ENCODE peak calls at places on chromosomes 16 and 17, in nine cellular contexts. S is GM12878, R is stomach, D is sigmoid colon, E is esophagus muscularis mucosa, B is K562, J is HepG2, K is transverse colon, M is SK-N-SH. X is an unnamed sample.

GRCh38 chr16:49400611-49401010 is 27.0 kb downstream of the C16orf78 start:
- DNase-seq in S (no peak), R (no peak), D (no peak), E (no peak), B (no peak), J (no peak), K (no peak), M (no peak), X (no peak)

GRCh38 chr17:7852919-7853692 is 1.8 kb upstream of the TMEM88 start:
- DNase-seq in S (no peak), R (no peak), D (peak; percentile 68), E (no peak), B (no peak), J (no peak), K (no peak), M (no peak), X (no peak)

GRCh38 chr17:7854851-7855642 is at the start of gene TMEM88:
- DNase-seq in S (no peak), R (no peak), D (peak; percentile 67), E (no peak), B (no peak), J (no peak), K (no peak), M (no peak), X (peak; percentile 79)

GRCh38 chr16:27231692-27232060 is 28.4 kb downstream of the KDM8 start:
- DNase-seq in S (no peak), R (no peak), D (no peak), E (no peak), B (no peak), J (no peak), K (no peak), M (no peak), X (no peak)

GRCh38 chr17:4505187-4505586 is 6.5 kb downstream of the SPNS2 start:
- DNase-seq in S (no peak), R (no peak), D (no peak), E (no peak), B (no peak), J (no peak), K (no peak), M (no peak), X (no peak)

GRCh38 chr17:46032909-46033308 is 33.9 kb downstream of the STH start:
- DNase-seq in S (no peak), R (no peak), D (no peak), E (no peak), B (no peak), J (no peak), K (no peak), M (no peak), X (no peak)

GRCh38 chr16:1535391-1536291 is 2.2 kb downstream of the TMEM204 start:
- DNase-seq in S (no peak), R (no peak), D (no peak), E (no peak), B (peak; percentile 53), J (no peak), K (no peak), M (no peak), X (no peak)

GRCh38 chr17:17495448-17496188 is 577 bp downstream of the RASD1 start:
- DNase-seq in S (no peak), R (no peak), D (peak; percentile 80), E (no peak), B (no peak), J (no peak), K (peak; percentile 33), M (no peak), X (peak; percentile 88)

GRCh38 chr17:73639322-73639721 is 4.9 kb downstream of the SDK2 start:
- DNase-seq in S (no peak), R (peak; percentile 14), D (no peak), E (no peak), B (no peak), J (no peak), K (no peak), M (peak; percentile 58), X (peak; percentile 34)

GRCh38 chr17:73319766-73320165 is 8.0 kb upstream of the CDC42EP4 start:
- DNase-seq in S (no peak), R (no peak), D (no peak), E (no peak), B (no peak), J (no peak), K (no peak), M (peak; percentile 31), X (no peak)

GRCh38 chr17:28807925-28808641 is 34.5 kb downstream of the FAM222B start:
- DNase-seq in S (no peak), R (no peak), D (no peak), E (no peak), B (no peak), J (peak; percentile 68), K (no peak), M (no peak), X (no peak)

GRCh38 chr17:68491864-68492263 is 20.4 kb upstream of the PRKAR1A start:
- DNase-seq in S (no peak), R (peak; percentile 57), D (no peak), E (no peak), B (no peak), J (no peak), K (peak; percentile 45), M (no peak), X (peak; percentile 78)

GRCh38 chr17:31508310-31509094 is 117.0 kb downstream of the RAB11FIP4 start:
- DNase-seq in S (peak; percentile 69), R (peak; percentile 48), D (no peak), E (no peak), B (peak; percentile 30), J (peak; percentile 32), K (no peak), M (no peak), X (no peak)

GRCh38 chr17:67285360-67285759 is 40.4 kb upstream of the HELZ start:
- DNase-seq in S (no peak), R (no peak), D (no peak), E (no peak), B (no peak), J (no peak), K (no peak), M (no peak), X (no peak)

GRCh38 chr17:67281053-67281452 is 36.1 kb upstream of the HELZ start:
- DNase-seq in S (no peak), R (no peak), D (no peak), E (no peak), B (no peak), J (no peak), K (no peak), M (no peak), X (no peak)

GRCh38 chr17:67281736-67282135 is 36.7 kb upstream of the HELZ start:
- DNase-seq in S (no peak), R (no peak), D (no peak), E (no peak), B (no peak), J (no peak), K (no peak), M (peak; percentile 45), X (no peak)

GRCh38 chr17:67280279-67280678 is 35.3 kb upstream of the HELZ start:
- DNase-seq in S (no peak), R (no peak), D (no peak), E (no peak), B (no peak), J (peak; percentile 74), K (no peak), M (no peak), X (no peak)

DNA sequence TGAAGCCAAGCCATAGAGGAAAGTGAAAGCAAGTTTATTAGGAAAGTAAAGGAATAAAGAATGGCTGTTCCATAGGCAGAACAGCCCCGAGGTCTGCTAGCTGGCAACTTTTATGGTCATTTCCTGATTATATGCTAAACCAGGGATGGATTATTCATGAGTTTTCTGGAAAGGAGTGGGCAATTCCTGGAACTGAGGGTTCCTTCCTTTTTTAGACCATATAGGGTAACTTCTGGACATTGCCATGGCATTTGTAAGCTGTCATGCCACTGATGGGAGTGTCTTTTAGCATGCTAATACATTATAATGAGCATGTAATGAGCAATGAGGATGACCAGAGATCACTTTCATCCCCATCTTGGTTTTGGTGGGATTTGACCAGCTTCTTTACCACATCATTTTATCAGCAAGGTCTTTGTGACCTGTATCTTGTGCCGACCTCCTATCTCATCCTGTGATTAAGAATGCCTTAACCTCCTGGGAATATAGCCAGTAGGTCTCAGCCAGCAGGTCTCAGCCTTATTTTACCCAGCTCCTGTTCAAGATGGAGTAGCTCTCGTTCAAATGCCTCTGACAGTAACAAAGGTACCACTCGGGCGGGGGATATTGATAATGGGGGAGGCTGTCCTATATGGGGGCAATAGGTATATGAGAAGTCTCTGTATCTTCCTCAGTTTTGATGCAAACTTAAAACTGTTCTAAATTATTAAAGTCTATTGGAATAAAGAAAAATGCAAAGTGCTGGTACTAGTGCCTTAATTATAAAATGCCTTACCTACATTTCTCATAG is 38.9 kb upstream of the HELZ start:
- DNase-seq in S (no peak), R (no peak), D (no peak), E (no peak), B (no peak), J (no peak), K (no peak), M (no peak), X (no peak)
- TF ChIP-seq EP300 in S (no peak), R (no peak), D (no peak), E (no peak), B (no peak), J (no peak), K (no peak), M (no peak), X (no peak)

GRCh38 chr17:63275318-63275967 is 170.7 kb downstream of the CYB561 start:
- DNase-seq in S (no peak), R (no peak), D (no peak), E (no peak), B (peak; percentile 6), J (peak; percentile 40), K (no peak), M (no peak), X (no peak)
- TF ChIP-seq POLR2AphosphoS5 in S (no peak), R (no peak), D (no peak), E (peak; percentile 37), B (no peak), J (no peak), K (no peak), M (peak; percentile 87), X (no peak)

DNA sequence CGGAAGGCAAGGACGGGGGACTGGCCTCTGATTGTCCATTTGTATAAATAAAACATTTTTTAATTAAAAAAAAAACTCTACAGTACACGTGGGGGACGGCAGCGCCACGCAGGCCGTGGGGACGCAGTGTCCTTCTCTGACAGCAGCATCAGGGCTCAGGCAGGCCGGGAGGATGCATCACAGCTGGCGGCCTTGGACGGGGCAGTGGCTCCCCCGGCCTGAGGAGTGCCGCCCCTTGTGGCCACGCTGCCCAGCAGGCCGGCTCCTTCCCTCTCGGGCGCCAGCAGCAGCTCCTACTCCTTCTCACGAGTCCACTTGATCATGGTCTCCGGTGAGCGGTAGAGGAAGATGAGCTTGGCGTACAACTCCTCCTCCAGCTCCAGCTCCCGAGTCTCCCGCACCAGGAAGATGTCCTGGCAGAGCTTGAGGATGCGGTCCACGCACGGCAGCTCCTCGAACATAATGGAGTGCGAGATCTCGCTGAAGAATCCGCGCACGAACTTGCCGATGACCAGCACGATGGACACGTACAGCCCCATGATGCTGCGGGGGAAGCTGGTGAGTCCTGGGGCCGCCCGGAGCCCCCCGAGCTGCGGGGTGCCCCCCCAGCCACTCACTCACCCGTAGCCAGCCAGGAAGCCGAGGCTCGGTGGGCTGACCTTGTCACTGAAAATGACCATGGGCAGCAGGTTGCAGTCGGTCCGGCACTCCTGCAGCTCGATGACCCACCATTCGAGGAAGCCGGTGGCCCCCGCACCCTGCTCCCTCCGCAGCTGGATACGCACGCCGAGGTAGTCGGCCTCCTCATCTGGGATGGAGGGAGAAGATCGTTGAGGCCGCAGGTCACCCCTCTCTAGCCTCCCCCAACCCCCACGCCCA is 9.2 kb downstream of the CTU2 start:
- DNase-seq in S (no peak), R (no peak), D (no peak), E (no peak), B (no peak), J (no peak), K (no peak), M (no peak), X (no peak)
- TF ChIP-seq EP300 in S (no peak), R (no peak), D (no peak), E (no peak), B (no peak), J (no peak), K (no peak), M (no peak), X (no peak)

GRCh38 chr16:10548404-10548803 is 32.0 kb downstream of the EMP2 start:
- DNase-seq in S (no peak), R (no peak), D (no peak), E (no peak), B (no peak), J (no peak), K (no peak), M (no peak), X (no peak)
- TF ChIP-seq POLR2AphosphoS5 in S (no peak), R (no peak), D (no peak), E (no peak), B (no peak), J (no peak), K (no peak), M (no peak), X (no peak)